ENCODE peak calls at places on chromosomes 4 and X, in five cellular contexts. P, G, B, K and E are unnamed samples.

GRCh38 chr4:76219299-76220055 is 5.9 kb upstream of the SCARB2 start:
- DNase-seq in P (no peak), G (peak; percentile 78), K (no peak), B (peak; percentile 85), E (no peak)

GRCh38 chr4:176792348-176793059 is at the start of gene VEGFC:
- DNase-seq in K (no peak), P (peak; percentile 57), G (peak; percentile 94), B (peak; percentile 72), E (no peak)

GRCh38 chr4:16582526-16582925 is 315.9 kb downstream of the LDB2 start:
- DNase-seq in K (no peak), G (no peak), P (no peak), B (no peak), E (no peak)

GRCh38 chr4:188372856-188373255 is 233.6 kb downstream of the TRIML1 start:
- DNase-seq in G (no peak), P (no peak), B (peak; percentile 4), K (peak; percentile 1), E (no peak)

GRCh38 chrX:44043496-44043895 is 70.3 kb upstream of the NDP start:
- DNase-seq in G (peak; percentile 16), P (no peak), B (no peak), K (no peak), E (peak; percentile 92)

GRCh38 chr4:28973591-28974350 is 1746.4 kb upstream of the PCDH7 start:
- DNase-seq in K (no peak), B (peak; percentile 3), P (no peak), G (peak; percentile 1), E (no peak)

GRCh38 chr4:52963976-52964375 is 101.9 kb downstream of the RASL11B start:
- DNase-seq in B (no peak), K (no peak), G (no peak), P (no peak), E (no peak)

GRCh38 chr4:144174401-144175067 is 34.0 kb upstream of the GYPA start:
- DNase-seq in P (no peak), G (peak; percentile 77), K (peak; percentile 32), B (peak; percentile 82), E (no peak)

GRCh38 chrX:100413231-100413630 is 3.2 kb upstream of the PCDH19 start:
- DNase-seq in P (no peak), G (peak; percentile 77), B (peak; percentile 74), K (peak; percentile 5), E (no peak)

GRCh38 chr4:2591189-2591588 is 54.7 kb downstream of the FAM193A start:
- DNase-seq in G (peak; percentile 3), B (peak; percentile 69), P (no peak), K (no peak), E (no peak)

GRCh38 chr4:38230121-38230728 is 270.0 kb downstream of the PTTG2 start:
- DNase-seq in B (no peak), K (no peak), P (no peak), G (no peak), E (no peak)

GRCh38 chrX:38055170-38055847 is 49.0 kb downstream of the SYTL5 start:
- DNase-seq in G (peak; percentile 43), B (peak; percentile 95), K (no peak), P (peak; percentile 20), E (peak; percentile 30)

GRCh38 chrX:155505296-155505695 is 46.9 kb upstream of the F8A3 start:
- DNase-seq in G (no peak), P (no peak), K (no peak), B (no peak), E (no peak)

GRCh38 chr4:123564758-123565346 is 168.3 kb downstream of the SPRY1 start:
- DNase-seq in G (peak; percentile 79), K (no peak), B (peak; percentile 87), P (no peak), E (peak; percentile 54)

GRCh38 chr4:175034986-175035705 is 117.0 kb downstream of the ADAM29 start:
- DNase-seq in G (no peak), K (no peak), B (no peak), P (no peak), E (no peak)

DNA sequence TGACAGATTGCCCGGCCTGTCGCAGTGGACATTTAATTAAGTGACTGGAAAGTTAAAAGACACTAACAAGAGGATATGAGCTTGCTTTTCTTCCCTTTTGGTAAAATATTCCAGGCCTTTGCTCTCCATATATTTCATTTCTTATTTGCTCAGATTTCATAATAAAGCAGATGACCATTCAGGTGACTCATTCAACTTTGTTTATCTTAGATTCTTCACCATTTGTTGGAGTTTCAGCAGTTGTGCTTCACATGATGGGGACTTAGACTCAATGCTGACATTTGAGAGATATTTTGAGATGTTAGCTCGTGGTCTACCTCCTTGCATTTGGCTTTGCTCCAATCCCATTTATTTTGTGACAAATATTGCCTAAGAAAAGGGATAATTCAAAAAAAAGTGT is 312.2 kb downstream of the ARHGAP24 start:
- DNase-seq in B (peak; percentile 88), P (no peak), K (no peak), G (peak; percentile 88), E (no peak)
- H3K4me3 ChIP-seq in B (no peak overlapping the region), P (no peak overlapping the region), K (no peak overlapping the region), G (no peak overlapping the region), E (no peak overlapping the region)

GRCh38 chr4:13546374-13546854 is 2.1 kb upstream of the NKX3-2 start:
- DNase-seq in B (no peak), K (no peak), P (no peak), G (no peak), E (no peak)
- H3K4me3 ChIP-seq in B (no peak overlapping the region), K (no peak overlapping the region), P (no peak overlapping the region), G (no peak overlapping the region), E (no peak overlapping the region)

GRCh38 chr4:59393780-59394179 is 1806.3 kb upstream of the ADGRL3 start:
- DNase-seq in B (no peak), P (no peak), G (no peak), K (no peak), E (no peak)

DNA sequence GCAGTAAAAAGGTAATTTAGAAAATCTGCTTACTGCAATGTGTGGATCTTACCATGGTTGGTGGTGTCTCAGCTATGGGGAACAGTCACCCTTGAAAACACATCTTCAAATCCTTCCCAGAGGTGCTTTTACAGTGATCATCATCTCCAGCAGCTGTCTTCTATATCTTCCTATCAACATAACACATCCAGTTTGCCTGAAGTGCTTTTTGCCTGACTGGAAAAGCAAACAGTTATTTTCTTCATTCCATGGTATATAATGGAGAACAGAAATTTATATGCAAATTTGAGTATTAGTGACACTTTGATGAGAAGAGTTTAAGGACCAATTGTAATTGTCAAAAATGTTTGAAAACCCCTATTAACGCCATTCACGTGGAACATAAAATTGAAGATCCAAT is 1811.8 kb upstream of the ADGRL3 start:
- DNase-seq in P (no peak), K (no peak), B (no peak), G (no peak), E (no peak)
- H3K4me3 ChIP-seq in P (no peak overlapping the region), K (no peak overlapping the region), B (no peak overlapping the region), G (no peak overlapping the region), E (no peak overlapping the region)

DNA sequence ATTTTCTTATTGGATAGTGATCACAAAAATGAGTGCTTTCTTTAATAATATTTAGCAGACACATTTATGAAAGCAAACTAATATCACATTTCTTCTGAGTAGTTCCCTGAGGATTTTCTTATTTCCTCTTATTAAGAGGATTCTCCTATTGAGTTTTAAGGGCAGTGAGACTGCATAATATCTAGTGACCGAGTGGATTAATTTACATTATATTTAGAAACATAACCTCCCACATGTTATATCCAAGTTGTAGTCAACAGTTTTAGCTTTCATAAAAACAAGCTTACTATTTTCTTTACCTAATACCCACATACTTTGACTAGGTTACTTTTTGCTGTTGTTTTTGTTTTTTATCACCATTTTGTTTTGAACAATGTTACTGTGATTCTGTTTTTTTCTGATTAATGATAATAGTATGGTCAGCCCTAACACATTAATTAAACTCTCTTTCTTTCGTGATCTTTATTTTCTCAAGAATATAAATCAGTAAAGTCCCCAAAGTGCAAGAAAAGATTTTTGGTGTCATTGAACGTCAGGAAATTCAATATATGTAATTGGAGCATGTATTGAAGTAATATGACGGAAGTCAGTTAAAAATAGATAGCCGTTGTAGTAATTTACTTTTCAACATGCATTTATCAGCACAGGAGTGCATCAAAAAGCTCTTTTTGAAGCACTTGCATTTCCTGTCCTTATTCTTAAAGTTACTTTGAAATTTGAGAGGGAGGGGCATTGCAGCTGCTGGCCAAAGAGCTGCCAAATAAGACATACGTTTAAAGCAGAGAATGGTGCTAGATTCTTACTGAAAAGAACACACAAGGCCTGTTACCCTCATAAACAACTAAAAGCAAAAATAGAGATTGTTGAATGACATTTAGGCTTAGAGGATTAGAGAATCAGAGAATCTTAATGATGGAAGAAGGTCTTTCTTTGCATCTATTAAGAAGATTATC is 25.2 kb downstream of the DDIT4L start:
- DNase-seq in G (no peak), P (no peak), B (no peak), K (no peak), E (no peak)
- H3K4me3 ChIP-seq in G (no peak overlapping the region), P (no peak overlapping the region), B (no peak overlapping the region), K (no peak overlapping the region), E (no peak overlapping the region)